ENCODE peak calls at places on chromosomes 2 and 18, in five cellular contexts. One of them, this sample, is unnamed.

GRCh38 chr2:36708119-36708741 is 11.7 kb downstream of the VIT start:
- DNase-seq in upper lobe of right lung: no peak
- DNase-seq in choroid plexus epithelial cell: peak
- DNase-seq in fibroblast of lung: no peak
- DNase-seq in neural progenitor cell: no peak
- DNase-seq in this sample: peak

GRCh38 chr2:12861344-12861942 is 144.7 kb downstream of the TRIB2 start:
- DNase-seq in upper lobe of right lung: no peak
- DNase-seq in choroid plexus epithelial cell: peak
- DNase-seq in fibroblast of lung: peak
- DNase-seq in neural progenitor cell: no peak
- DNase-seq in this sample: no peak

GRCh38 chr2:155035246-155035645 is 336.8 kb downstream of the KCNJ3 start:
- DNase-seq in upper lobe of right lung: no peak
- DNase-seq in choroid plexus epithelial cell: no peak
- DNase-seq in fibroblast of lung: no peak
- DNase-seq in neural progenitor cell: no peak
- DNase-seq in this sample: no peak

GRCh38 chr18:40094441-40094840 is 1860.6 kb upstream of the PIK3C3 start:
- DNase-seq in upper lobe of right lung: no peak
- DNase-seq in choroid plexus epithelial cell: peak
- DNase-seq in fibroblast of lung: no peak
- DNase-seq in neural progenitor cell: no peak
- DNase-seq in this sample: peak

GRCh38 chr2:37809931-37810570 is 115.0 kb upstream of the RMDN2 start:
- DNase-seq in upper lobe of right lung: no peak
- DNase-seq in choroid plexus epithelial cell: peak
- DNase-seq in fibroblast of lung: peak
- DNase-seq in neural progenitor cell: no peak
- DNase-seq in this sample: no peak

GRCh38 chr2:102289129-102289528 is 22.2 kb upstream of the IL1RL1 start:
- DNase-seq in upper lobe of right lung: no peak
- DNase-seq in choroid plexus epithelial cell: peak
- DNase-seq in fibroblast of lung: no peak
- DNase-seq in neural progenitor cell: no peak
- DNase-seq in this sample: no peak

GRCh38 chr2:43482974-43483373 is 112.9 kb downstream of the THADA start:
- DNase-seq in upper lobe of right lung: no peak
- DNase-seq in choroid plexus epithelial cell: peak
- DNase-seq in fibroblast of lung: peak
- DNase-seq in neural progenitor cell: no peak
- DNase-seq in this sample: peak

GRCh38 chr2:201880620-201881381 is 74.5 kb downstream of the CDK15 start:
- DNase-seq in upper lobe of right lung: no peak
- DNase-seq in choroid plexus epithelial cell: peak
- DNase-seq in fibroblast of lung: peak
- DNase-seq in neural progenitor cell: no peak
- DNase-seq in this sample: peak

GRCh38 chr18:23721711-23722479 is 32.6 kb downstream of the LAMA3 start:
- DNase-seq in upper lobe of right lung: no peak
- DNase-seq in choroid plexus epithelial cell: no peak
- DNase-seq in fibroblast of lung: no peak
- DNase-seq in neural progenitor cell: peak
- DNase-seq in this sample: peak

GRCh38 chr18:38688402-38688801 is 1122.8 kb upstream of the CELF4 start:
- DNase-seq in upper lobe of right lung: no peak
- DNase-seq in choroid plexus epithelial cell: no peak
- DNase-seq in fibroblast of lung: no peak
- DNase-seq in neural progenitor cell: no peak
- DNase-seq in this sample: no peak

GRCh38 chr2:169696381-169696780 is 2.1 kb downstream of the PHOSPHO2 start:
- DNase-seq in upper lobe of right lung: no peak
- DNase-seq in choroid plexus epithelial cell: no peak
- DNase-seq in fibroblast of lung: no peak
- DNase-seq in neural progenitor cell: no peak
- DNase-seq in this sample: no peak

GRCh38 chr18:52716926-52717325 is 376.9 kb downstream of the DCC start:
- DNase-seq in upper lobe of right lung: no peak
- DNase-seq in choroid plexus epithelial cell: peak
- DNase-seq in fibroblast of lung: peak
- DNase-seq in neural progenitor cell: peak
- DNase-seq in this sample: peak

GRCh38 chr2:61377046-61377445 is 93.8 kb downstream of the USP34 start:
- DNase-seq in upper lobe of right lung: no peak
- DNase-seq in choroid plexus epithelial cell: no peak
- DNase-seq in fibroblast of lung: no peak
- DNase-seq in neural progenitor cell: no peak
- DNase-seq in this sample: no peak

GRCh38 chr2:217936952-217937351 is 65.8 kb downstream of the TNS1 start:
- DNase-seq in upper lobe of right lung: no peak
- DNase-seq in choroid plexus epithelial cell: no peak
- DNase-seq in fibroblast of lung: no peak
- DNase-seq in neural progenitor cell: no peak
- DNase-seq in this sample: no peak

GRCh38 chr2:217935901-217936684 is 66.7 kb downstream of the TNS1 start:
- DNase-seq in upper lobe of right lung: no peak
- DNase-seq in choroid plexus epithelial cell: no peak
- DNase-seq in fibroblast of lung: peak
- DNase-seq in neural progenitor cell: no peak
- DNase-seq in this sample: no peak

GRCh38 chr2:217934321-217935131 is 68.3 kb downstream of the TNS1 start:
- DNase-seq in upper lobe of right lung: no peak
- DNase-seq in choroid plexus epithelial cell: peak
- DNase-seq in fibroblast of lung: peak
- DNase-seq in neural progenitor cell: no peak
- DNase-seq in this sample: peak

GRCh38 chr2:217933326-217933993 is 69.3 kb downstream of the TNS1 start:
- DNase-seq in upper lobe of right lung: no peak
- DNase-seq in choroid plexus epithelial cell: no peak
- DNase-seq in fibroblast of lung: no peak
- DNase-seq in neural progenitor cell: no peak
- DNase-seq in this sample: no peak

GRCh38 chr2:217935245-217935879 is 67.4 kb downstream of the TNS1 start:
- DNase-seq in upper lobe of right lung: no peak
- DNase-seq in choroid plexus epithelial cell: peak
- DNase-seq in fibroblast of lung: peak
- DNase-seq in neural progenitor cell: no peak
- DNase-seq in this sample: peak
- H3K4me3 ChIP-seq in upper lobe of right lung: peak
- H3K4me3 ChIP-seq in choroid plexus epithelial cell: no peak
- H3K4me3 ChIP-seq in fibroblast of lung: no peak
- H3K4me3 ChIP-seq in neural progenitor cell: no peak
- H3K4me3 ChIP-seq in this sample: no peak

GRCh38 chr2:159074605-159075004 is 106.2 kb downstream of the TANC1 start:
- DNase-seq in upper lobe of right lung: no peak
- DNase-seq in choroid plexus epithelial cell: no peak
- DNase-seq in fibroblast of lung: no peak
- DNase-seq in neural progenitor cell: no peak
- DNase-seq in this sample: no peak

GRCh38 chr2:159075726-159076125 is 107.3 kb downstream of the TANC1 start:
- DNase-seq in upper lobe of right lung: no peak
- DNase-seq in choroid plexus epithelial cell: peak
- DNase-seq in fibroblast of lung: peak
- DNase-seq in neural progenitor cell: no peak
- DNase-seq in this sample: peak

GRCh38 chr2:159078443-159078842 is 110.0 kb downstream of the TANC1 start:
- DNase-seq in upper lobe of right lung: no peak
- DNase-seq in choroid plexus epithelial cell: no peak
- DNase-seq in fibroblast of lung: no peak
- DNase-seq in neural progenitor cell: no peak
- DNase-seq in this sample: no peak

GRCh38 chr2:159077869-159078268 is 109.4 kb downstream of the TANC1 start:
- DNase-seq in upper lobe of right lung: no peak
- DNase-seq in choroid plexus epithelial cell: no peak
- DNase-seq in fibroblast of lung: no peak
- DNase-seq in neural progenitor cell: no peak
- DNase-seq in this sample: no peak

GRCh38 chr2:159076233-159076632 is 107.8 kb downstream of the TANC1 start:
- DNase-seq in upper lobe of right lung: no peak
- DNase-seq in choroid plexus epithelial cell: peak
- DNase-seq in fibroblast of lung: peak
- DNase-seq in neural progenitor cell: no peak
- DNase-seq in this sample: peak
- TF ChIP-seq CTCF in upper lobe of right lung: no peak
- TF ChIP-seq CTCF in choroid plexus epithelial cell: peak
- TF ChIP-seq CTCF in fibroblast of lung: peak
- TF ChIP-seq CTCF in neural progenitor cell: no peak
- TF ChIP-seq CTCF in this sample: no peak

DNA sequence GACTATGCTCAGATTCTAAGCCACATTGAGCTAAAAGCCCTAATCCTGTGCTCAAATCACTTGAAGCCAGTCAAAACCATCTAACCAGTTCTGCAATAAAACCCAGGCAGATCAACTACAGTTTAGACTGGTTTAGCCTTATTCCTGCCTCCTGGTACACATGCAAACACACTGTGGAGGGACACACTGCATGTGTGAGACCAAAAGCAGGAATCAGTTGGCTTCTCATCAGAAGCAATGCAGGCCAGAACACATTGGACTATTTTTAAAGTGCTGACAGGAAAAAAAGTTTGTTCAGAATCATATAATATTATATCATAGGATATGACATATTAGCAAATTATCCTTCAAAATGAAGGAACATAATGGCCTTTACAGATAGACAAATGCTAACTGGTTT is 52.5 kb upstream of the NT5C1B start:
- DNase-seq in upper lobe of right lung: no peak
- DNase-seq in choroid plexus epithelial cell: no peak
- DNase-seq in fibroblast of lung: no peak
- DNase-seq in neural progenitor cell: no peak
- DNase-seq in this sample: no peak
- H3K4me3 ChIP-seq in upper lobe of right lung: no peak
- H3K4me3 ChIP-seq in choroid plexus epithelial cell: no peak
- H3K4me3 ChIP-seq in fibroblast of lung: no peak
- H3K4me3 ChIP-seq in neural progenitor cell: no peak
- H3K4me3 ChIP-seq in this sample: no peak

GRCh38 chr2:219687882-219688559 is 60.6 kb downstream of the SLC4A3 start:
- DNase-seq in upper lobe of right lung: no peak
- DNase-seq in choroid plexus epithelial cell: no peak
- DNase-seq in fibroblast of lung: no peak
- DNase-seq in neural progenitor cell: no peak
- DNase-seq in this sample: no peak

GRCh38 chr2:219691551-219691950 is 64.1 kb downstream of the SLC4A3 start:
- DNase-seq in upper lobe of right lung: no peak
- DNase-seq in choroid plexus epithelial cell: no peak
- DNase-seq in fibroblast of lung: no peak
- DNase-seq in neural progenitor cell: no peak
- DNase-seq in this sample: no peak

GRCh38 chr2:219688560-219689445 is 61.4 kb downstream of the SLC4A3 start:
- DNase-seq in upper lobe of right lung: no peak
- DNase-seq in choroid plexus epithelial cell: peak
- DNase-seq in fibroblast of lung: peak
- DNase-seq in neural progenitor cell: no peak
- DNase-seq in this sample: peak

GRCh38 chr2:219692521-219692920 is 65.1 kb downstream of the SLC4A3 start:
- DNase-seq in upper lobe of right lung: no peak
- DNase-seq in choroid plexus epithelial cell: no peak
- DNase-seq in fibroblast of lung: no peak
- DNase-seq in neural progenitor cell: no peak
- DNase-seq in this sample: no peak

GRCh38 chr2:219689676-219690628 is 62.5 kb downstream of the SLC4A3 start:
- DNase-seq in upper lobe of right lung: no peak
- DNase-seq in choroid plexus epithelial cell: peak
- DNase-seq in fibroblast of lung: peak
- DNase-seq in neural progenitor cell: peak
- DNase-seq in this sample: peak
- TF ChIP-seq CTCF in upper lobe of right lung: peak
- TF ChIP-seq CTCF in choroid plexus epithelial cell: peak
- TF ChIP-seq CTCF in fibroblast of lung: peak
- TF ChIP-seq CTCF in neural progenitor cell: peak
- TF ChIP-seq CTCF in this sample: peak

DNA sequence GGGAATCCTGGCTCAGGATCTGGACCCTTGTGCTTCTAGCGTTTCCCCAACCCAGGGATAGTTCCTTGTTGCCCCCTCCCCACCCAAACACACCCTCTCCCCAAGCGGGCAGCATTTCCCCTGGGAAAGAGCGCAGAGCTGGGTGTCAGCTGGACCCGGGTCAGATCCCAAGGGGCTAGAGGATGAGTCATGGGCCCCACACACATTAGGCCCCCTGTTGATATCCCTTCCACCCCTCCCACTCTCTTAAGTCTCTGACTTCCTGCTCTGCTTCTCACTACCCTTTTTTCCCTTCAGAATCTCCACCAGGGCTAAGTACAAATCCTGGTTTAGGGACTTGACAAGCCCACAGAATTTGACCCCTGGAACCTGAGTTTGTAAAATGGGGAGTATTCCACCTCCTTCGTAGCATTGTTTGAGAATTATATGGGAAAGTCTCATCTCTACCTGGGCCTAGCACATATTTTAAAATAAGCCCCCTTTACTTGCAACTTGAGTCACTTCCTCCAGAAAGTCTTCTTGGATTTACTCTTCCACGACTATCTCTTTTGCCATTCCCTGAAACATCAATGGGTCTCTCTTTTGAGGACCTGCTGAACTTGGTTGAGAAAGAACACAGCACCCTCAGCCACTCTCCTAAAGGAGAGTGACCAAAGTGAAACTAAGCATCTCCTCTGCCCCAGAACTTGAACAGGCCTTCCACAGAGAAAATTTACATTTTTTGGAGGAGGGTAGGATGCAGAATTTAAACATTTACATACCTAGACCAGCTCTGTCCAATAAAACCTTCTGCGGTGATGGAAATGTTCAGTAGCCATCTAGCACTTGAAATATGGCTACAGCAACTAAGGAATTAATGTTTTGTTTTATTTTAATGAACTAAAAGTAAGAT is 4.7 kb downstream of the RTKN start:
- DNase-seq in upper lobe of right lung: no peak
- DNase-seq in choroid plexus epithelial cell: peak
- DNase-seq in fibroblast of lung: no peak
- DNase-seq in neural progenitor cell: no peak
- DNase-seq in this sample: peak
- H3K4me3 ChIP-seq in upper lobe of right lung: no peak
- H3K4me3 ChIP-seq in choroid plexus epithelial cell: no peak
- H3K4me3 ChIP-seq in fibroblast of lung: no peak
- H3K4me3 ChIP-seq in neural progenitor cell: no peak
- H3K4me3 ChIP-seq in this sample: no peak

GRCh38 chr2:50513724-50514123 is 518.2 kb downstream of the NRXN1 start:
- DNase-seq in upper lobe of right lung: no peak
- DNase-seq in choroid plexus epithelial cell: no peak
- DNase-seq in fibroblast of lung: no peak
- DNase-seq in neural progenitor cell: no peak
- DNase-seq in this sample: no peak
- TF ChIP-seq CTCF in upper lobe of right lung: no peak
- TF ChIP-seq CTCF in choroid plexus epithelial cell: peak
- TF ChIP-seq CTCF in fibroblast of lung: no peak
- TF ChIP-seq CTCF in neural progenitor cell: peak
- TF ChIP-seq CTCF in this sample: no peak

DNA sequence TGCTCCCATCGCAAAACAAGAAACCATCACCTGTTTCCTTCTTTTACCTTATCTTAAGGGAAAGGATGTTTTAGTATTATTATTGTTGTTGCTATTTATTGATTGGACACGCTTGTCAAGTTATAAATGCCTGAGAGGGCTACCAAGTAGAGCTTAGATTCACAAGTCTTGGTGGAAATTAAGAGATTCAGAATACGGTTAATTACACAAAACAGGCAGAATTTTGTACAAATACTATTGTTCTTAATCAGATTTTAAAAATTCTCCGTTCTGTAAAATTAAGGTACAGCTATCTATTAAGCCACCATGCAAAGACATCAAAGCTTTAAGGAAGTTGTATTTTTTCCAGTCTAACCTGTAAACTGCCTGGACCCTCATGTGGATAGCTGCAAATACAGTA is 1.1 kb upstream of the ZNF521 start:
- DNase-seq in upper lobe of right lung: no peak
- DNase-seq in choroid plexus epithelial cell: no peak
- DNase-seq in fibroblast of lung: no peak
- DNase-seq in neural progenitor cell: no peak
- DNase-seq in this sample: no peak
- H3K4me3 ChIP-seq in upper lobe of right lung: peak
- H3K4me3 ChIP-seq in choroid plexus epithelial cell: no peak
- H3K4me3 ChIP-seq in fibroblast of lung: peak
- H3K4me3 ChIP-seq in neural progenitor cell: peak
- H3K4me3 ChIP-seq in this sample: no peak

This sample was measured in astrocyte of the spinal cord.